ENCODE peak calls at places on chromosomes 4 and X, in five cellular contexts. One of them, this sample, is unnamed.

GRCh38 chr4:26050212-26050643 is 136.2 kb downstream of the SMIM20 start:
- DNase-seq in esophagus squamous epithelium: no peak
- DNase-seq in ELR: no peak
- DNase-seq in A673: no peak
- DNase-seq in NCI-H2029: no peak
- DNase-seq in this sample: no peak

GRCh38 chrX:102126863-102127262 is 1.4 kb downstream of the TCEAL2 start:
- DNase-seq in A673: no peak
- DNase-seq in NCI-H2029: no peak
- DNase-seq in ELR: no peak
- DNase-seq in esophagus squamous epithelium: no peak
- DNase-seq in this sample: no peak

GRCh38 chr4:20580907-20581306 is 119.4 kb upstream of the PACRGL start:
- DNase-seq in esophagus squamous epithelium: no peak
- DNase-seq in NCI-H2029: no peak
- DNase-seq in ELR: no peak
- DNase-seq in A673: no peak
- DNase-seq in this sample: no peak

GRCh38 chr4:146675171-146675570 is 36.5 kb downstream of the POU4F2 start:
- DNase-seq in esophagus squamous epithelium: no peak
- DNase-seq in ELR: no peak
- DNase-seq in NCI-H2029: no peak
- DNase-seq in A673: no peak
- DNase-seq in this sample: no peak

GRCh38 chr4:53804719-53805118 is 213.4 kb upstream of the LNX1 start:
- DNase-seq in esophagus squamous epithelium: no peak
- DNase-seq in NCI-H2029: peak
- DNase-seq in ELR: peak
- DNase-seq in A673: peak
- DNase-seq in this sample: no peak

GRCh38 chrX:136147966-136148365 is 633 bp downstream of the FHL1 start:
- DNase-seq in ELR: no peak
- DNase-seq in NCI-H2029: no peak
- DNase-seq in A673: no peak
- DNase-seq in esophagus squamous epithelium: no peak
- DNase-seq in this sample: no peak

GRCh38 chr4:22045051-22045450 is 96.5 kb upstream of the KCNIP4 start:
- DNase-seq in ELR: no peak
- DNase-seq in NCI-H2029: no peak
- DNase-seq in A673: no peak
- DNase-seq in esophagus squamous epithelium: no peak
- DNase-seq in this sample: no peak

GRCh38 chr4:75724867-75725724 is 719 bp downstream of the USO1 start:
- DNase-seq in ELR: peak
- DNase-seq in esophagus squamous epithelium: peak
- DNase-seq in A673: peak
- DNase-seq in NCI-H2029: peak
- DNase-seq in this sample: peak

GRCh38 chrX:806586-806985 is 176.0 kb downstream of the SHOX start:
- DNase-seq in A673: no peak
- DNase-seq in ELR: no peak
- DNase-seq in esophagus squamous epithelium: no peak
- DNase-seq in NCI-H2029: no peak
- DNase-seq in this sample: no peak

GRCh38 chrX:40095588-40096394 is 2.0 kb downstream of the BCOR start:
- DNase-seq in ELR: peak
- DNase-seq in A673: no peak
- DNase-seq in NCI-H2029: no peak
- DNase-seq in esophagus squamous epithelium: no peak
- DNase-seq in this sample: no peak

GRCh38 chrX:103847174-103847870 is 15.3 kb upstream of the RAB9B start:
- DNase-seq in A673: no peak
- DNase-seq in ELR: peak
- DNase-seq in esophagus squamous epithelium: no peak
- DNase-seq in NCI-H2029: no peak
- DNase-seq in this sample: no peak

GRCh38 chrX:48909703-48910102 is 1.7 kb downstream of the SLC35A2 start:
- DNase-seq in ELR: no peak
- DNase-seq in NCI-H2029: no peak
- DNase-seq in esophagus squamous epithelium: no peak
- DNase-seq in A673: no peak
- DNase-seq in this sample: no peak

GRCh38 chr4:81165853-81166430 is 49.1 kb downstream of the PRKG2 start:
- DNase-seq in NCI-H2029: no peak
- DNase-seq in A673: peak
- DNase-seq in esophagus squamous epithelium: no peak
- DNase-seq in ELR: no peak
- DNase-seq in this sample: no peak

GRCh38 chr4:103422467-103423219 is 224.5 kb upstream of the CENPE start:
- DNase-seq in esophagus squamous epithelium: no peak
- DNase-seq in NCI-H2029: no peak
- DNase-seq in A673: no peak
- DNase-seq in ELR: peak
- DNase-seq in this sample: no peak

GRCh38 chr4:121669163-121669550 is 27.6 kb downstream of the ANXA5 start:
- DNase-seq in NCI-H2029: no peak
- DNase-seq in ELR: peak
- DNase-seq in A673: no peak
- DNase-seq in esophagus squamous epithelium: no peak
- DNase-seq in this sample: no peak

GRCh38 chrX:20254712-20255299 is 11.9 kb downstream of the RPS6KA3 start:
- DNase-seq in esophagus squamous epithelium: no peak
- DNase-seq in A673: no peak
- DNase-seq in NCI-H2029: no peak
- DNase-seq in ELR: no peak
- DNase-seq in this sample: no peak

GRCh38 chrX:357693-358471 is 28.8 kb downstream of the PPP2R3B start:
- DNase-seq in NCI-H2029: no peak
- DNase-seq in A673: peak
- DNase-seq in esophagus squamous epithelium: no peak
- DNase-seq in ELR: peak
- DNase-seq in this sample: no peak

GRCh38 chr4:177185151-177185550 is 124.5 kb upstream of the NEIL3 start:
- DNase-seq in A673: no peak
- DNase-seq in ELR: no peak
- DNase-seq in NCI-H2029: no peak
- DNase-seq in esophagus squamous epithelium: no peak
- DNase-seq in this sample: no peak